ENCODE peak calls at places on chromosomes 4 and X, in four cellular contexts. E is transverse colon, Q is stromal cell of bone marrow, P is endothelial cell. D is an unnamed sample.

GRCh38 chrX:38061335-38061734 is 55.0 kb downstream of the SYTL5 start:
- DNase-seq in E (no peak), Q (no peak), P (no peak), D (no peak)

GRCh38 chr4:180664766-180665368 is 1578.3 kb upstream of the TENM3 start:
- DNase-seq in E (peak; percentile 56), Q (peak; percentile 59), P (peak; percentile 77), D (peak; percentile 96)

GRCh38 chr4:81651500-81651899 is 179.8 kb upstream of the RASGEF1B start:
- DNase-seq in E (no peak), Q (no peak), P (no peak), D (peak; percentile 27)

GRCh38 chr4:141074098-141074878 is 59.0 kb downstream of the RNF150 start:
- DNase-seq in E (no peak), Q (peak; percentile 12), P (no peak), D (peak; percentile 15)

GRCh38 chrX:94365736-94366135 is 691.7 kb downstream of the FAM133A start:
- DNase-seq in E (no peak), Q (no peak), P (no peak), D (no peak)

GRCh38 chr4:2070421-2071251 is 11.5 kb downstream of the NAT8L start:
- DNase-seq in E (no peak), Q (no peak), P (no peak), D (no peak)

GRCh38 chrX:72048515-72049455 is 82.9 kb downstream of the RTL5 start:
- DNase-seq in E (peak; percentile 31), Q (no peak), P (no peak), D (no peak)

GRCh38 chr4:150493846-150494245 is 88.1 kb upstream of the MAB21L2 start:
- DNase-seq in E (no peak), Q (no peak), P (no peak), D (peak; percentile 39)

GRCh38 chr4:24794111-24794860 is 1.1 kb upstream of the SOD3 start:
- DNase-seq in E (peak; percentile 17), Q (peak; percentile 38), P (no peak), D (peak; percentile 36)

GRCh38 chr4:7157666-7158065 is 34.7 kb upstream of the SORCS2 start:
- DNase-seq in E (no peak), Q (no peak), P (no peak), D (no peak)

GRCh38 chr4:26468283-26468949 is 21.9 kb downstream of the CCKAR start:
- DNase-seq in E (no peak), Q (no peak), P (no peak), D (no peak)

GRCh38 chrX:2715066-2715600 is 24.0 kb downstream of the CD99 start:
- DNase-seq in E (no peak), Q (no peak), P (no peak), D (no peak)

GRCh38 chr4:78809928-78810835 is 34.0 kb downstream of the BMP2K start:
- DNase-seq in E (no peak), Q (no peak), P (no peak), D (no peak)

GRCh38 chr4:23931489-23931830 is 41.6 kb upstream of the PPARGC1A start:
- DNase-seq in E (no peak), Q (no peak), P (no peak), D (no peak)

GRCh38 chrX:28189011-28189410 is 207.8 kb upstream of the DCAF8L1 start:
- DNase-seq in E (no peak), Q (peak; percentile 15), P (no peak), D (peak; percentile 79)

GRCh38 chr4:157170321-157170720 is 50.2 kb upstream of the GRIA2 start:
- DNase-seq in E (no peak), Q (peak; percentile 8), P (no peak), D (peak; percentile 16)

GRCh38 chr4:176065365-176066249 is at the start of gene WDR17:
- DNase-seq in E (peak; percentile 86), Q (peak; percentile 41), P (peak; percentile 87), D (peak; percentile 52)

D was measured in choroid plexus epithelial cell.